ENCODE peak calls at places on chromosome 1, in eight cellular contexts. One of them, this sample, is unnamed.

GRCh38 chr1:237799762-237800474 is 90.8 kb downstream of the ZP4 start:
- DNase-seq in H1: peak; percentile 57
- DNase-seq in HCT116: no peak
- DNase-seq in GM12878: peak; percentile 9
- DNase-seq in NB4: peak; percentile 68
- DNase-seq in HepG2: peak; percentile 43
- DNase-seq in A549: peak; percentile 82
- DNase-seq in K562: peak; percentile 76
- DNase-seq in this sample: no peak

GRCh38 chr1:159933347-159933746 is 8.0 kb upstream of the TAGLN2 start:
- DNase-seq in HCT116: no peak
- DNase-seq in HepG2: no peak
- DNase-seq in H1: no peak
- DNase-seq in A549: no peak
- DNase-seq in GM12878: no peak
- DNase-seq in K562: no peak
- DNase-seq in NB4: no peak
- DNase-seq in this sample: no peak

GRCh38 chr1:29974345-29974744 is 738.0 kb downstream of the PTPRU start:
- DNase-seq in A549: peak; percentile 44
- DNase-seq in GM12878: no peak
- DNase-seq in HepG2: peak; percentile 4
- DNase-seq in NB4: no peak
- DNase-seq in H1: peak; percentile 64
- DNase-seq in HCT116: peak; percentile 16
- DNase-seq in K562: no peak
- DNase-seq in this sample: peak; percentile 46

GRCh38 chr1:201656670-201657032 is 117.7 kb downstream of the NAV1 start:
- DNase-seq in HCT116: no peak
- DNase-seq in NB4: no peak
- DNase-seq in HepG2: no peak
- DNase-seq in H1: no peak
- DNase-seq in K562: no peak
- DNase-seq in A549: no peak
- DNase-seq in GM12878: no peak
- DNase-seq in this sample: no peak

GRCh38 chr1:87684786-87685185 is 356.1 kb downstream of the LMO4 start:
- DNase-seq in NB4: no peak
- DNase-seq in A549: no peak
- DNase-seq in H1: no peak
- DNase-seq in K562: no peak
- DNase-seq in HepG2: no peak
- DNase-seq in GM12878: no peak
- DNase-seq in HCT116: no peak
- DNase-seq in this sample: peak; percentile 58

GRCh38 chr1:78401148-78401547 is 89.6 kb upstream of the PTGFR start:
- DNase-seq in NB4: no peak
- DNase-seq in A549: no peak
- DNase-seq in GM12878: no peak
- DNase-seq in H1: no peak
- DNase-seq in HCT116: no peak
- DNase-seq in HepG2: no peak
- DNase-seq in K562: no peak
- DNase-seq in this sample: no peak

GRCh38 chr1:91526496-91526895 is 25.8 kb downstream of the CDC7 start:
- DNase-seq in HCT116: no peak
- DNase-seq in NB4: no peak
- DNase-seq in H1: no peak
- DNase-seq in GM12878: no peak
- DNase-seq in A549: no peak
- DNase-seq in HepG2: no peak
- DNase-seq in K562: no peak
- DNase-seq in this sample: no peak

GRCh38 chr1:153616144-153616884 is at the start of gene S100A14:
- DNase-seq in HepG2: no peak
- DNase-seq in A549: no peak
- DNase-seq in H1: no peak
- DNase-seq in K562: peak; percentile 57
- DNase-seq in GM12878: no peak
- DNase-seq in NB4: no peak
- DNase-seq in HCT116: peak; percentile 59
- DNase-seq in this sample: no peak

GRCh38 chr1:204278973-204279372 is 65.2 kb upstream of the GOLT1A start:
- DNase-seq in NB4: no peak
- DNase-seq in H1: no peak
- DNase-seq in A549: no peak
- DNase-seq in HepG2: no peak
- DNase-seq in K562: no peak
- DNase-seq in GM12878: no peak
- DNase-seq in HCT116: no peak
- DNase-seq in this sample: no peak

GRCh38 chr1:192869308-192869940 is 60.6 kb downstream of the RGS2 start:
- DNase-seq in K562: no peak
- DNase-seq in HepG2: no peak
- DNase-seq in H1: no peak
- DNase-seq in GM12878: no peak
- DNase-seq in HCT116: no peak
- DNase-seq in NB4: peak; percentile 32
- DNase-seq in A549: no peak
- DNase-seq in this sample: no peak

GRCh38 chr1:46772571-46772970 is 26.3 kb upstream of the CYP4B1 start:
- DNase-seq in K562: no peak
- DNase-seq in NB4: peak; percentile 42
- DNase-seq in A549: no peak
- DNase-seq in HepG2: no peak
- DNase-seq in H1: no peak
- DNase-seq in GM12878: no peak
- DNase-seq in HCT116: no peak
- DNase-seq in this sample: no peak

DNA sequence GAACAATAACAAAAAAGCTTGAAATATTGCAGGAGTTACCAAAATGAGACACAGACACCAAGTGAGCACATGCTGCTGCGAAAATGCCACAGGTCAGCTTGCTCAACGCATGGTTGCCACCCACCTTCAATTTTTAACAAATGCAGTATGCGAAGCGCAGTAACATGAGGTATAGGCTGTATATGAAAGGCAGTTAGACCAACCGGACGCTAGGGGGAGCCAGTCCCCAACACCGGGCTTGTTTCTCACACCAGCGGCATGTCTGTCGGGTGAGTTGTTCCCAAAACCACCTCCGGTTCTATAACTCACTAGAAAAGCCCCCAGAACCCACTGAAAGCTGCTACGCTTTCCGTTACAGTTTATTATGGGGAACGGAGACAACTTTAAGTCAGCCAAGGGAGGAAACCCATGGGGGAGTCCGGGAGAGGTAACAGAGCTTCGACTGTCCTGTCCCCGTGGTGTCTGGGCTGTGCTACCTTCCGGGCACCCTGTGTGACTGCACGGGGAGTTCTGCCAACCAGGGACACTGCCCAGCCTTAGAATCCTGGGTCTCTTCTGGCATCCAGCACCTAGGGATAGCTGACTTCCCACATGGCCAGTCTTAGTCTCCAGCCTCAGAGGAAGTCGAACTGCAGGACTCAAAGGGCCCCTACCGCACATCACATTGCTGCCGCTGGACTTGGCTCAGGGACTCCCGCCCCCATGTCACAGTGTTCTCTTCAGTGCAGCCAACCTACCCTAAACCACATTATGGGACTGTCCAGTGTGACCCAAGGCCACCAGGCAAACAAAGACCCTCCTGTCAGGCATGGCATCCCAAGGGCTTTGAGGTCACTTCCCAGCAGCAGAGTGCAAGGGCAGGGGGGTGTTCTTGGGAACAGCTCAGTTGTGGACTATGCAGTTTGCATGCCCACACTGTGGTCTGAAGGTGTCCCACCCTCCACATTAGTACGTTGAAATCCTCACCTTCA is 14.0 kb downstream of the RNF187 start:
- DNase-seq in HCT116: peak; percentile 60
- DNase-seq in NB4: peak; percentile 92
- DNase-seq in GM12878: peak; percentile 78
- DNase-seq in H1: peak; percentile 61
- DNase-seq in A549: peak; percentile 80
- DNase-seq in HepG2: peak; percentile 76
- DNase-seq in K562: peak; percentile 87
- DNase-seq in this sample: peak; percentile 77
- TF ChIP-seq POLR2A in HCT116: no peak
- TF ChIP-seq POLR2A in NB4: no peak
- TF ChIP-seq POLR2A in GM12878: peak; percentile 3
- TF ChIP-seq POLR2A in H1: no peak
- TF ChIP-seq POLR2A in A549: no peak
- TF ChIP-seq POLR2A in HepG2: no peak
- TF ChIP-seq POLR2A in K562: no peak
- TF ChIP-seq POLR2A in this sample: no peak

DNA sequence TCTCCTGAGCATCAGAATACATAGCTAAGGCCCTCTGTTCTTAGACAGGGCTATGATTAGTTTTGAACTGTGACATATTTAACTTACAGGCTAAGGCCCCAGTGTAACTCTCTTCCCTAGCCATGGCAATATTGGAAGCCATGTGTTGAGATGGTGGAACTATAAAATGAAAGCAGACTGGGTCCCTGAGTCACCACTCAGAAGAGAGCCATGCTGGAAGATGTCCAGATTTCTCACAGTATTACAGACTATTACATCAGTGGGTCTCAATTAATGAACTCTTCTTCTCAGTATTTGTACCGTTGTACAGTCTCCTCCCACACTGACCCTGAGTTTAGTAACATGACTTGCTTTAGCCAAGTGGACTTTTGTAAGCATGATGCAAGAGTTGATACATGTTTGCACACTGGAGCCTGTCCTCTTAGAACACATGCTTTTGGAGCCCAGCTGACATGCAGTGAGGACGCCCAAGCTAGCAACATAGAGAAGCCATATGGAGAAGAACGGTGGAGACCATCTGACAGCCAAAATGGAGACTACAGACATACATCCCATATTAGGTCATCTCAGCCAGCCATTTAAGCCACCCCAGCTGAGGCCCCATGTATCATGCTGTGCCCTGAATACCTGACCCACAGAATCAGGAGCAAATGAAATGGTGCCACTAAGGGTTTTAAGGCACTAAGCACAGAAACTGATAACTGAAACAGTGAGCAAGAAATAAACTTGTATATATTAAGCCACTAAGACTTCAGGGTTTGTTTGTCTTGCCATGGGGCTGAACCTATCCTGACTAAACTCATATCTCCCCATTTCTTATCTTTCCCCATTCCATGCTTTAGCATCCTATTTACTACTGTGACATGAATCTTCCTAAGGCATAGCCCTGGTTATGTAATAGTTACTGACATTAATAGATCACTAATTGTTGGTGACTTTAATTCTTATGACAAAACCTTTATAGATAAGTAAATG is 24.4 kb downstream of the TBX15 start:
- DNase-seq in HCT116: peak; percentile 35
- DNase-seq in GM12878: no peak
- DNase-seq in K562: no peak
- DNase-seq in A549: no peak
- DNase-seq in H1: no peak
- DNase-seq in HepG2: peak; percentile 99
- DNase-seq in NB4: peak; percentile 3
- DNase-seq in this sample: no peak
- TF ChIP-seq MAX in HCT116: no peak
- TF ChIP-seq MAX in GM12878: no peak
- TF ChIP-seq MAX in K562: no peak
- TF ChIP-seq MAX in A549: no peak
- TF ChIP-seq MAX in H1: no peak
- TF ChIP-seq MAX in HepG2: peak; percentile 96
- TF ChIP-seq MAX in NB4: no peak
- TF ChIP-seq MAX in this sample: no peak

GRCh38 chr1:43974443-43975248 is at the start of gene ATP6V0B:
- DNase-seq in A549: peak; percentile 87
- DNase-seq in HCT116: peak; percentile 87
- DNase-seq in K562: peak; percentile 97
- DNase-seq in GM12878: peak; percentile 59
- DNase-seq in HepG2: peak; percentile 84
- DNase-seq in NB4: peak; percentile 96
- DNase-seq in H1: peak; percentile 69
- DNase-seq in this sample: peak; percentile 94
- TF ChIP-seq CTCF in A549: no peak
- TF ChIP-seq CTCF in HCT116: no peak
- TF ChIP-seq CTCF in K562: peak; percentile 33
- TF ChIP-seq CTCF in GM12878: no peak
- TF ChIP-seq CTCF in HepG2: peak; percentile 66
- TF ChIP-seq CTCF in NB4: no peak
- TF ChIP-seq CTCF in H1: no peak
- TF ChIP-seq CTCF in this sample: no peak

GRCh38 chr1:108745980-108746381 is 493 bp upstream of the STXBP3 start:
- DNase-seq in HCT116: no peak
- DNase-seq in HepG2: no peak
- DNase-seq in NB4: no peak
- DNase-seq in H1: no peak
- DNase-seq in K562: no peak
- DNase-seq in GM12878: no peak
- DNase-seq in A549: no peak
- DNase-seq in this sample: no peak

GRCh38 chr1:108747898-108748297 is 1.4 kb downstream of the STXBP3 start:
- DNase-seq in HepG2: no peak
- DNase-seq in NB4: peak; percentile 30
- DNase-seq in GM12878: no peak
- DNase-seq in A549: no peak
- DNase-seq in H1: no peak
- DNase-seq in HCT116: no peak
- DNase-seq in K562: no peak
- DNase-seq in this sample: peak; percentile 4

GRCh38 chr1:108746382-108747127 is at the start of gene STXBP3:
- DNase-seq in K562: peak; percentile 99
- DNase-seq in HCT116: peak; percentile 96
- DNase-seq in HepG2: peak; percentile 91
- DNase-seq in H1: peak; percentile 99
- DNase-seq in NB4: peak; percentile 96
- DNase-seq in GM12878: peak; percentile 95
- DNase-seq in A549: peak; percentile 73
- DNase-seq in this sample: peak; percentile 99

GRCh38 chr1:108749081-108749480 is 2.6 kb downstream of the STXBP3 start:
- DNase-seq in K562: no peak
- DNase-seq in H1: no peak
- DNase-seq in A549: no peak
- DNase-seq in HepG2: no peak
- DNase-seq in NB4: no peak
- DNase-seq in GM12878: no peak
- DNase-seq in HCT116: no peak
- DNase-seq in this sample: no peak

DNA sequence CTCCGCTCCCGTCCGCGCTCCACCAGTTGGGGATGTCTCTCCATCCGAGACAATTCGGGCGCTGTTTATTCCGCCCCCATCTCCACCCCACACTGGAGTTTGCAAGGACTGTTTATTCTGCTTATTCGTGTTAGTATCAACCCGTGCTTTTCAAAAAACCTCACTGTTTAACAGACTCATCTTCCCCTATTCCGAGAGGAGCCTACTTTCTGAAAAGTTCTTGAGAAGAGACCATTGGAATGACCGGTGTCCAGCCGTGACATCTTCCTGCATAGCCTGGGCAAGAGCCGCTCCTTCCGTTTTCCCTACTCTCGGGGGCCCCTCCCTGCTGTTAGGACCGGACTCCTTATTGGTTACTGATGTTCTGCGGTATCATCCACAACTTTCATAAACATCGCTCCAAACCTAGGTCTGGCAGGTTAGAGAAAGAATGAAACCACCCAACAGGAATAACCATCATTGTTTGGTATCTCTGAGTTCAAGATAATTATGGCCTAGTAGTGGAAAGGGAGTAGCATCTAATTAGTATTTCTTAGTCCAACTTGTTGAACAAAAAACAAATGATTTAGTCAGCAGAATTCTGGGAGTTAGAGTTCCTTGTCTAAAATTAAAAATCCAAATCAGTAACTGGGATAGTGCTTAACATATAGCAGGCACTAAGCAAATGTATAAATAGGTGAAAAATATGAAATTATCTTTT is 804 bp downstream of the STXBP3 start:
- DNase-seq in HCT116: peak; percentile 70
- DNase-seq in K562: peak; percentile 90
- DNase-seq in GM12878: peak; percentile 13
- DNase-seq in NB4: peak; percentile 82
- DNase-seq in A549: peak; percentile 72
- DNase-seq in H1: no peak
- DNase-seq in HepG2: peak; percentile 79
- DNase-seq in this sample: peak; percentile 87
- TF ChIP-seq POLR2A in HCT116: peak; percentile 50
- TF ChIP-seq POLR2A in K562: peak; percentile 79
- TF ChIP-seq POLR2A in GM12878: no peak
- TF ChIP-seq POLR2A in NB4: peak; percentile 37
- TF ChIP-seq POLR2A in A549: peak; percentile 37
- TF ChIP-seq POLR2A in H1: no peak
- TF ChIP-seq POLR2A in HepG2: peak; percentile 64
- TF ChIP-seq POLR2A in this sample: no peak

This sample was measured in endothelial cell of umbilical vein.